ENCODE peak calls at places on chromosome 21, in ten cellular contexts. One of them, this sample, is unnamed.

GRCh38 chr21:45875416-45875760 is 106.2 kb upstream of the COL6A1 start:
- DNase-seq in CD4-positive, alpha-beta T cell: no peak
- DNase-seq in uterus: no peak
- DNase-seq in hepatocyte: no peak
- DNase-seq in PC-3: no peak
- DNase-seq in tibial artery: no peak
- DNase-seq in IMR-90: no peak
- DNase-seq in A549: no peak
- DNase-seq in esophagus squamous epithelium: no peak
- DNase-seq in ovary: no peak
- DNase-seq in this sample: no peak

GRCh38 chr21:29378814-29379213 is 80.1 kb downstream of the BACH1 start:
- DNase-seq in CD4-positive, alpha-beta T cell: no peak
- DNase-seq in uterus: no peak
- DNase-seq in hepatocyte: no peak
- DNase-seq in PC-3: no peak
- DNase-seq in tibial artery: no peak
- DNase-seq in IMR-90: peak; percentile 56
- DNase-seq in A549: no peak
- DNase-seq in esophagus squamous epithelium: no peak
- DNase-seq in ovary: no peak
- DNase-seq in this sample: no peak

GRCh38 chr21:33940846-33941245 is 25.2 kb upstream of the ATP5PO start:
- DNase-seq in CD4-positive, alpha-beta T cell: no peak
- DNase-seq in uterus: no peak
- DNase-seq in hepatocyte: no peak
- DNase-seq in PC-3: no peak
- DNase-seq in tibial artery: no peak
- DNase-seq in IMR-90: peak; percentile 48
- DNase-seq in A549: no peak
- DNase-seq in esophagus squamous epithelium: no peak
- DNase-seq in ovary: no peak
- DNase-seq in this sample: no peak

GRCh38 chr21:29155118-29155932 is 24.9 kb downstream of the MAP3K7CL start:
- DNase-seq in CD4-positive, alpha-beta T cell: no peak
- DNase-seq in uterus: peak; percentile 60
- DNase-seq in hepatocyte: no peak
- DNase-seq in PC-3: peak; percentile 39
- DNase-seq in tibial artery: peak; percentile 56
- DNase-seq in IMR-90: peak; percentile 62
- DNase-seq in A549: no peak
- DNase-seq in esophagus squamous epithelium: no peak
- DNase-seq in ovary: peak; percentile 15
- DNase-seq in this sample: peak; percentile 14

GRCh38 chr21:44686843-44687561 is 5.0 kb upstream of the KRTAP12-1 start:
- DNase-seq in CD4-positive, alpha-beta T cell: no peak
- DNase-seq in uterus: no peak
- DNase-seq in hepatocyte: no peak
- DNase-seq in PC-3: no peak
- DNase-seq in tibial artery: no peak
- DNase-seq in IMR-90: no peak
- DNase-seq in A549: no peak
- DNase-seq in esophagus squamous epithelium: no peak
- DNase-seq in ovary: no peak
- DNase-seq in this sample: no peak

GRCh38 chr21:29359718-29360117 is 61.0 kb downstream of the BACH1 start:
- DNase-seq in CD4-positive, alpha-beta T cell: no peak
- DNase-seq in uterus: no peak
- DNase-seq in hepatocyte: no peak
- DNase-seq in PC-3: peak; percentile 63
- DNase-seq in tibial artery: no peak
- DNase-seq in IMR-90: peak; percentile 48
- DNase-seq in A549: no peak
- DNase-seq in esophagus squamous epithelium: no peak
- DNase-seq in ovary: no peak
- DNase-seq in this sample: no peak

GRCh38 chr21:37259426-37259825 is 7.7 kb downstream of the VPS26C start:
- DNase-seq in CD4-positive, alpha-beta T cell: no peak
- DNase-seq in uterus: peak; percentile 31
- DNase-seq in hepatocyte: no peak
- DNase-seq in PC-3: no peak
- DNase-seq in tibial artery: no peak
- DNase-seq in IMR-90: peak; percentile 8
- DNase-seq in A549: no peak
- DNase-seq in esophagus squamous epithelium: no peak
- DNase-seq in ovary: no peak
- DNase-seq in this sample: no peak

GRCh38 chr21:46096997-46097825 is 701 bp upstream of the COL6A2 start:
- DNase-seq in CD4-positive, alpha-beta T cell: no peak
- DNase-seq in uterus: peak; percentile 51
- DNase-seq in hepatocyte: peak; percentile 14
- DNase-seq in PC-3: no peak
- DNase-seq in tibial artery: peak; percentile 21
- DNase-seq in IMR-90: no peak
- DNase-seq in A549: no peak
- DNase-seq in esophagus squamous epithelium: no peak
- DNase-seq in ovary: peak; percentile 37
- DNase-seq in this sample: no peak

GRCh38 chr21:45151484-45152115 is 77.2 kb downstream of the ADARB1 start:
- DNase-seq in CD4-positive, alpha-beta T cell: no peak
- DNase-seq in uterus: no peak
- DNase-seq in hepatocyte: no peak
- DNase-seq in PC-3: no peak
- DNase-seq in tibial artery: no peak
- DNase-seq in IMR-90: no peak
- DNase-seq in A549: no peak
- DNase-seq in esophagus squamous epithelium: no peak
- DNase-seq in ovary: no peak
- DNase-seq in this sample: no peak

GRCh38 chr21:33644383-33645074 is 2.2 kb downstream of the ITSN1 start:
- DNase-seq in CD4-positive, alpha-beta T cell: no peak
- DNase-seq in uterus: peak; percentile 39
- DNase-seq in hepatocyte: peak; percentile 57
- DNase-seq in PC-3: peak; percentile 54
- DNase-seq in tibial artery: no peak
- DNase-seq in IMR-90: peak; percentile 66
- DNase-seq in A549: no peak
- DNase-seq in esophagus squamous epithelium: no peak
- DNase-seq in ovary: no peak
- DNase-seq in this sample: peak; percentile 13

GRCh38 chr21:44534688-44535087 is 5.3 kb downstream of the KRTAP10-1 start:
- DNase-seq in CD4-positive, alpha-beta T cell: no peak
- DNase-seq in uterus: no peak
- DNase-seq in hepatocyte: no peak
- DNase-seq in PC-3: no peak
- DNase-seq in tibial artery: no peak
- DNase-seq in IMR-90: no peak
- DNase-seq in A549: no peak
- DNase-seq in esophagus squamous epithelium: no peak
- DNase-seq in ovary: no peak
- DNase-seq in this sample: no peak

GRCh38 chr21:39471598-39471997 is 19.8 kb downstream of the SH3BGR start:
- DNase-seq in CD4-positive, alpha-beta T cell: no peak
- DNase-seq in uterus: no peak
- DNase-seq in hepatocyte: no peak
- DNase-seq in PC-3: no peak
- DNase-seq in tibial artery: no peak
- DNase-seq in IMR-90: no peak
- DNase-seq in A549: no peak
- DNase-seq in esophagus squamous epithelium: no peak
- DNase-seq in ovary: no peak
- DNase-seq in this sample: no peak

GRCh38 chr21:37986751-37987399 is 70.6 kb upstream of the KCNJ6 start:
- DNase-seq in CD4-positive, alpha-beta T cell: no peak
- DNase-seq in uterus: no peak
- DNase-seq in hepatocyte: no peak
- DNase-seq in PC-3: peak; percentile 71
- DNase-seq in tibial artery: no peak
- DNase-seq in IMR-90: no peak
- DNase-seq in A549: no peak
- DNase-seq in esophagus squamous epithelium: no peak
- DNase-seq in ovary: no peak
- DNase-seq in this sample: no peak

GRCh38 chr21:37257967-37258877 is 8.9 kb downstream of the VPS26C start:
- DNase-seq in CD4-positive, alpha-beta T cell: peak; percentile 62
- DNase-seq in uterus: peak; percentile 48
- DNase-seq in hepatocyte: peak; percentile 88
- DNase-seq in PC-3: peak; percentile 60
- DNase-seq in tibial artery: no peak
- DNase-seq in IMR-90: peak; percentile 36
- DNase-seq in A549: peak; percentile 38
- DNase-seq in esophagus squamous epithelium: no peak
- DNase-seq in ovary: peak; percentile 60
- DNase-seq in this sample: peak; percentile 67

GRCh38 chr21:33817663-33818433 is 97.8 kb downstream of the ATP5PO start:
- DNase-seq in CD4-positive, alpha-beta T cell: no peak
- DNase-seq in uterus: no peak
- DNase-seq in hepatocyte: no peak
- DNase-seq in PC-3: no peak
- DNase-seq in tibial artery: no peak
- DNase-seq in IMR-90: no peak
- DNase-seq in A549: no peak
- DNase-seq in esophagus squamous epithelium: no peak
- DNase-seq in ovary: no peak
- DNase-seq in this sample: no peak

GRCh38 chr21:42229676-42230075 is 10.7 kb downstream of the ABCG1 start:
- DNase-seq in CD4-positive, alpha-beta T cell: no peak
- DNase-seq in uterus: no peak
- DNase-seq in hepatocyte: no peak
- DNase-seq in PC-3: no peak
- DNase-seq in tibial artery: no peak
- DNase-seq in IMR-90: no peak
- DNase-seq in A549: no peak
- DNase-seq in esophagus squamous epithelium: no peak
- DNase-seq in ovary: no peak
- DNase-seq in this sample: no peak

GRCh38 chr21:42228709-42229220 is 9.8 kb downstream of the ABCG1 start:
- DNase-seq in CD4-positive, alpha-beta T cell: no peak
- DNase-seq in uterus: no peak
- DNase-seq in hepatocyte: no peak
- DNase-seq in PC-3: no peak
- DNase-seq in tibial artery: peak; percentile 16
- DNase-seq in IMR-90: no peak
- DNase-seq in A549: no peak
- DNase-seq in esophagus squamous epithelium: no peak
- DNase-seq in ovary: no peak
- DNase-seq in this sample: no peak

GRCh38 chr21:42225042-42225441 is 6.1 kb downstream of the ABCG1 start:
- DNase-seq in CD4-positive, alpha-beta T cell: no peak
- DNase-seq in uterus: no peak
- DNase-seq in hepatocyte: no peak
- DNase-seq in PC-3: no peak
- DNase-seq in tibial artery: no peak
- DNase-seq in IMR-90: no peak
- DNase-seq in A549: no peak
- DNase-seq in esophagus squamous epithelium: no peak
- DNase-seq in ovary: no peak
- DNase-seq in this sample: no peak

GRCh38 chr21:42225571-42226155 is 6.7 kb downstream of the ABCG1 start:
- DNase-seq in CD4-positive, alpha-beta T cell: no peak
- DNase-seq in uterus: no peak
- DNase-seq in hepatocyte: no peak
- DNase-seq in PC-3: no peak
- DNase-seq in tibial artery: no peak
- DNase-seq in IMR-90: no peak
- DNase-seq in A549: no peak
- DNase-seq in esophagus squamous epithelium: no peak
- DNase-seq in ovary: no peak
- DNase-seq in this sample: no peak

GRCh38 chr21:42227909-42228708 is 9.2 kb downstream of the ABCG1 start:
- DNase-seq in CD4-positive, alpha-beta T cell: peak; percentile 86
- DNase-seq in uterus: peak; percentile 46
- DNase-seq in hepatocyte: peak; percentile 93
- DNase-seq in PC-3: peak; percentile 79
- DNase-seq in tibial artery: peak; percentile 94
- DNase-seq in IMR-90: peak; percentile 91
- DNase-seq in A549: peak; percentile 78
- DNase-seq in esophagus squamous epithelium: peak; percentile 77
- DNase-seq in ovary: no peak
- DNase-seq in this sample: peak; percentile 96
- H3K27ac ChIP-seq in CD4-positive, alpha-beta T cell: peak overlapping the region; percentile 87
- H3K27ac ChIP-seq in uterus: no peak overlapping the region
- H3K27ac ChIP-seq in hepatocyte: peak overlapping the region; percentile 89
- H3K27ac ChIP-seq in PC-3: no peak overlapping the region
- H3K27ac ChIP-seq in tibial artery: no peak overlapping the region
- H3K27ac ChIP-seq in IMR-90: peak overlapping the region; percentile 51
- H3K27ac ChIP-seq in A549: peak overlapping the region; percentile 78
- H3K27ac ChIP-seq in esophagus squamous epithelium: peak overlapping the region; percentile 67
- H3K27ac ChIP-seq in ovary: no peak overlapping the region
- H3K27ac ChIP-seq in this sample: peak overlapping the region; percentile 90

GRCh38 chr21:24076179-24076578 is 1531.1 kb downstream of the MRPL39 start:
- DNase-seq in CD4-positive, alpha-beta T cell: no peak
- DNase-seq in uterus: no peak
- DNase-seq in hepatocyte: no peak
- DNase-seq in PC-3: peak; percentile 20
- DNase-seq in tibial artery: no peak
- DNase-seq in IMR-90: peak; percentile 52
- DNase-seq in A549: no peak
- DNase-seq in esophagus squamous epithelium: no peak
- DNase-seq in ovary: no peak
- DNase-seq in this sample: no peak
- TF ChIP-seq CTCF in CD4-positive, alpha-beta T cell: no peak
- TF ChIP-seq CTCF in uterus: no peak
- TF ChIP-seq CTCF in hepatocyte: no peak
- TF ChIP-seq CTCF in PC-3: peak; percentile 41
- TF ChIP-seq CTCF in tibial artery: no peak
- TF ChIP-seq CTCF in IMR-90: peak; percentile 40
- TF ChIP-seq CTCF in A549: no peak
- TF ChIP-seq CTCF in esophagus squamous epithelium: no peak
- TF ChIP-seq CTCF in ovary: no peak
- TF ChIP-seq CTCF in this sample: no peak

DNA sequence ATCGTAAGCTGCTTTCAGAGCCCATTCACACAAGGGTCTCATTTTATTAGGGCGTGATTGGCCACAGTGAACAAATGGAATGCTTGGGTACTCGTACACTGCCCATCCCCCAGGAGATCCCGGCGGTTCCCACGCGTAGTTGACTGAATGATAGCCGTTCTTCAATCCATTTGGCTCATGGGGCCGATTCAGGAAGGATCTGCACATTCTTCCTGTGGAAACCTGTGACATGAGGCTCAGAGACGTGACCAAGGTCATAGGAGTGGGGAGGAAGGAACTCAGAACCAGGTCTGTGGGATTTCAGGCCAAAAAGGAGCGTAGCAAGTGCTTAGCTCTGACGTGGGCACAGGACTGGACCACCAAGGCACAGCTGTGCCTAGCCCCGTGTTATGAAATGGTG is 11.7 kb downstream of the ABCG1 start:
- DNase-seq in CD4-positive, alpha-beta T cell: no peak
- DNase-seq in uterus: no peak
- DNase-seq in hepatocyte: no peak
- DNase-seq in PC-3: no peak
- DNase-seq in tibial artery: no peak
- DNase-seq in IMR-90: no peak
- DNase-seq in A549: no peak
- DNase-seq in esophagus squamous epithelium: no peak
- DNase-seq in ovary: no peak
- DNase-seq in this sample: no peak
- H3K27ac ChIP-seq in CD4-positive, alpha-beta T cell: no peak overlapping the region
- H3K27ac ChIP-seq in uterus: no peak overlapping the region
- H3K27ac ChIP-seq in hepatocyte: no peak overlapping the region
- H3K27ac ChIP-seq in PC-3: no peak overlapping the region
- H3K27ac ChIP-seq in tibial artery: no peak overlapping the region
- H3K27ac ChIP-seq in IMR-90: no peak overlapping the region
- H3K27ac ChIP-seq in A549: no peak overlapping the region
- H3K27ac ChIP-seq in esophagus squamous epithelium: peak overlapping the region; percentile 86
- H3K27ac ChIP-seq in ovary: no peak overlapping the region
- H3K27ac ChIP-seq in this sample: peak overlapping the region; percentile 85

GRCh38 chr21:27759091-27759659 is 792.3 kb upstream of the ADAMTS5 start:
- DNase-seq in CD4-positive, alpha-beta T cell: no peak
- DNase-seq in uterus: no peak
- DNase-seq in hepatocyte: peak; percentile 31
- DNase-seq in PC-3: peak; percentile 39
- DNase-seq in tibial artery: no peak
- DNase-seq in IMR-90: no peak
- DNase-seq in A549: no peak
- DNase-seq in esophagus squamous epithelium: no peak
- DNase-seq in ovary: no peak
- DNase-seq in this sample: no peak
- TF ChIP-seq CTCF in CD4-positive, alpha-beta T cell: no peak
- TF ChIP-seq CTCF in uterus: no peak
- TF ChIP-seq CTCF in hepatocyte: peak; percentile 42
- TF ChIP-seq CTCF in PC-3: peak; percentile 64
- TF ChIP-seq CTCF in tibial artery: no peak
- TF ChIP-seq CTCF in IMR-90: peak; percentile 20
- TF ChIP-seq CTCF in A549: no peak
- TF ChIP-seq CTCF in esophagus squamous epithelium: peak; percentile 25
- TF ChIP-seq CTCF in ovary: no peak
- TF ChIP-seq CTCF in this sample: no peak

This sample was measured in RWPE1.